ENCODE peak calls at places on chromosomes 3 and 15, in five cellular contexts. E, X, K, A and I are unnamed samples.

GRCh38 chr3:134018406-134018805 is 11.3 kb downstream of the SLCO2A1 start:
- DNase-seq in E (no peak), X (no peak), K (no peak), A (no peak), I (no peak)

GRCh38 chr3:63349583-63350177 is 71.6 kb downstream of the SYNPR start:
- DNase-seq in E (peak; percentile 56), X (peak; percentile 25), K (peak; percentile 80), A (peak; percentile 68), I (peak; percentile 61)

GRCh38 chr3:27333843-27334242 is 35.3 kb downstream of the NEK10 start:
- DNase-seq in E (no peak), X (no peak), K (no peak), A (no peak), I (no peak)

GRCh38 chr15:66298803-66299251 is 5.5 kb downstream of the DIS3L start:
- DNase-seq in E (no peak), X (no peak), K (no peak), A (peak; percentile 69), I (no peak)

GRCh38 chr15:59555696-59556095 is 55.9 kb upstream of the GCNT3 start:
- DNase-seq in E (no peak), X (no peak), K (no peak), A (no peak), I (no peak)

GRCh38 chr3:194300936-194301335 is 50.2 kb downstream of the CPN2 start:
- DNase-seq in E (no peak), X (no peak), K (no peak), A (no peak), I (no peak)

GRCh38 chr3:184350618-184351017 is 10.8 kb downstream of the CLCN2 start:
- DNase-seq in E (no peak), X (no peak), K (no peak), A (peak; percentile 33), I (no peak)

GRCh38 chr15:22904736-22905135 is 66.3 kb downstream of the NIPA2 start:
- DNase-seq in E (no peak), X (no peak), K (no peak), A (no peak), I (no peak)

GRCh38 chr3:162938073-162938472 is 1441.5 kb downstream of the OTOL1 start:
- DNase-seq in E (no peak), X (no peak), K (no peak), A (no peak), I (peak; percentile 60)

GRCh38 chr15:96066852-96067490 is 263.5 kb upstream of the NR2F2 start:
- DNase-seq in E (no peak), X (no peak), K (no peak), A (no peak), I (no peak)

GRCh38 chr3:99562990-99563607 is 75.3 kb upstream of the COL8A1 start:
- DNase-seq in E (no peak), X (no peak), K (no peak), A (no peak), I (no peak)

GRCh38 chr15:65086680-65087111 is 10.2 kb downstream of the KBTBD13 start:
- DNase-seq in E (peak; percentile 55), X (no peak), K (no peak), A (no peak), I (no peak)

GRCh38 chr15:88438181-88438580 is 29.0 kb downstream of the MRPL46 start:
- DNase-seq in E (no peak), X (no peak), K (no peak), A (no peak), I (no peak)

GRCh38 chr3:120435621-120436020 is 15.2 kb downstream of the FSTL1 start:
- DNase-seq in E (no peak), X (no peak), K (no peak), A (peak; percentile 49), I (peak; percentile 64)
- H3K36me3 ChIP-seq in E (no peaks in the 10 kb centered on the region), X (no peaks in the 10 kb centered on the region), K (no peaks in the 10 kb centered on the region), A (peaks cover 3% of the 10 kb centered on the region), I (peaks cover 86% of the 10 kb centered on the region)

GRCh38 chr3:123733805-123734526 is 149.1 kb upstream of the HACD2 start:
- DNase-seq in E (no peak), X (no peak), K (no peak), A (no peak), I (peak; percentile 86)
- H3K36me3 ChIP-seq in E (no peaks in the 10 kb centered on the region), X (no peaks in the 10 kb centered on the region), K (no peaks in the 10 kb centered on the region), A (no peaks in the 10 kb centered on the region), I (peaks cover 34% of the 10 kb centered on the region)

GRCh38 chr15:73560501-73561117 is 72.6 kb downstream of the NPTN start:
- DNase-seq in E (peak; percentile 42), X (no peak), K (peak; percentile 71), A (peak; percentile 63), I (peak; percentile 83)
- H3K36me3 ChIP-seq in E (peaks cover 2% of the 10 kb centered on the region), X (peaks cover 18% of the 10 kb centered on the region), K (peaks cover 59% of the 10 kb centered on the region), A (peaks cover 2% of the 10 kb centered on the region), I (peaks cover 84% of the 10 kb centered on the region)

GRCh38 chr15:62835762-62836161 is 206.8 kb upstream of the TPM1 start:
- DNase-seq in E (no peak), X (no peak), K (no peak), A (no peak), I (no peak)
- H3K36me3 ChIP-seq in E (peaks cover 6% of the 10 kb centered on the region), X (peaks cover 13% of the 10 kb centered on the region), K (no peaks in the 10 kb centered on the region), A (no peaks in the 10 kb centered on the region), I (peaks cover 81% of the 10 kb centered on the region)

GRCh38 chr15:69314174-69314573 is 15.5 kb downstream of the PAQR5 start:
- DNase-seq in E (no peak), X (no peak), K (no peak), A (no peak), I (no peak)

GRCh38 chr15:69308949-69309348 is 10.2 kb downstream of the PAQR5 start:
- DNase-seq in E (no peak), X (no peak), K (no peak), A (no peak), I (no peak)

GRCh38 chr15:69307939-69308338 is 9.2 kb downstream of the PAQR5 start:
- DNase-seq in E (no peak), X (no peak), K (no peak), A (no peak), I (no peak)

GRCh38 chr15:69313437-69314000 is 14.8 kb downstream of the PAQR5 start:
- DNase-seq in E (no peak), X (no peak), K (no peak), A (no peak), I (no peak)

GRCh38 chr15:69311319-69311721 is 12.6 kb downstream of the PAQR5 start:
- DNase-seq in E (no peak), X (no peak), K (no peak), A (no peak), I (peak; percentile 45)
- H3K36me3 ChIP-seq in E (no peaks in the 10 kb centered on the region), X (no peaks in the 10 kb centered on the region), K (no peaks in the 10 kb centered on the region), A (no peaks in the 10 kb centered on the region), I (peaks cover 5% of the 10 kb centered on the region)

GRCh38 chr3:177135841-177136492 is 61.3 kb downstream of the TBL1XR1 start:
- DNase-seq in E (peak; percentile 24), X (no peak), K (no peak), A (no peak), I (no peak)
- H3K36me3 ChIP-seq in E (no peaks in the 10 kb centered on the region), X (no peaks in the 10 kb centered on the region), K (no peaks in the 10 kb centered on the region), A (no peaks in the 10 kb centered on the region), I (peaks cover 7% of the 10 kb centered on the region)

GRCh38 chr3:16300282-16300681 is 35.3 kb downstream of the OXNAD1 start:
- DNase-seq in E (no peak), X (no peak), K (no peak), A (no peak), I (no peak)
- H3K36me3 ChIP-seq in E (no peaks in the 10 kb centered on the region), X (no peaks in the 10 kb centered on the region), K (no peaks in the 10 kb centered on the region), A (no peaks in the 10 kb centered on the region), I (peaks cover 43% of the 10 kb centered on the region)

DNA sequence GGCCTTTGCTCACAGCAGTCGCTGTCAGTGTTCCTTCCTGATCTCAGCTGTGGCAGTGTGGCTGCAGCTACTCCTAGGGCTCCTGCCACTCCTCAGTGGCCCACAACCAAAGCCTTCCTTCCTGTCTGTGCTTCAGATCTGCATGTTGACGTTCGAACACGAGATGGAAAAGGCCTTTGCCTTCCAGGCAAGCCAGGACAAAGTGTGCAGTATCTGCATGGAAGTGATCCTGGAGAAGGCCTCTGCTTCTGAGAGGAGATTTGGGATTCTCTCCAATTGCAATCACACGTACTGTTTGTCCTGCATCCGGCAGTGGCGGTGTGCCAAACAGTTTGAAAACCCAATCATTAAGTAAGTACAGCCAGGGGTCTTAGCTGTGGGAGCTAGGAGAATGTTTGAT is 17.8 kb downstream of the MKRN2 start:
- DNase-seq in E (no peak), X (no peak), K (no peak), A (no peak), I (no peak)
- H3K36me3 ChIP-seq in E (peaks cover 3% of the 10 kb centered on the region), X (peaks cover 34% of the 10 kb centered on the region), K (peaks cover 69% of the 10 kb centered on the region), A (peaks cover 13% of the 10 kb centered on the region), I (peaks cover 64% of the 10 kb centered on the region)

GRCh38 chr15:90594297-90594696 is 64.6 kb downstream of the CRTC3 start:
- DNase-seq in E (no peak), X (peak; percentile 77), K (no peak), A (no peak), I (no peak)

GRCh38 chr15:90588427-90588826 is 58.7 kb downstream of the CRTC3 start:
- DNase-seq in E (no peak), X (no peak), K (no peak), A (peak; percentile 14), I (peak; percentile 13)

GRCh38 chr15:90593469-90594158 is 63.9 kb downstream of the CRTC3 start:
- DNase-seq in E (no peak), X (peak; percentile 44), K (no peak), A (no peak), I (no peak)

GRCh38 chr15:90592144-90592887 is 62.6 kb downstream of the CRTC3 start:
- DNase-seq in E (peak; percentile 13), X (no peak), K (no peak), A (no peak), I (peak; percentile 85)

GRCh38 chr15:90591524-90591923 is 61.8 kb downstream of the CRTC3 start:
- DNase-seq in E (no peak), X (no peak), K (no peak), A (no peak), I (no peak)
- H3K36me3 ChIP-seq in E (no peaks in the 10 kb centered on the region), X (no peaks in the 10 kb centered on the region), K (no peaks in the 10 kb centered on the region), A (no peaks in the 10 kb centered on the region), I (peaks cover 7% of the 10 kb centered on the region)